ENCODE peak calls at places on chromosome 2, in four cellular contexts. B is anterior cingulate cortex, O is HFFc6, V is aorta. T is an unnamed sample.

GRCh38 chr2:34105015-34105767 is 506.1 kb upstream of the FAM98A start:
- DNase-seq in V (no peak), B (no peak), O (peak), T (no peak)

GRCh38 chr2:46983065-46983801 is 67.6 kb upstream of the MCFD2 start:
- DNase-seq in B (no peak), O (peak), V (no peak), T (no peak)

GRCh38 chr2:88950010-88950409 is 258.5 kb downstream of the RPIA start:
- DNase-seq in B (no peak), V (no peak), O (no peak), T (no peak)

GRCh38 chr2:84257871-84258270 is 201.2 kb downstream of the SUCLG1 start:
- DNase-seq in B (no peak), O (no peak), V (no peak), T (no peak)

GRCh38 chr2:11712866-11713265 is 33.6 kb upstream of the LPIN1 start:
- DNase-seq in B (no peak), O (no peak), V (no peak), T (no peak)

GRCh38 chr2:120709608-120710041 is 26.0 kb upstream of the GLI2 start:
- DNase-seq in V (no peak), O (no peak), B (no peak), T (no peak)

GRCh38 chr2:23330214-23330613 is 54.8 kb upstream of the KLHL29 start:
- DNase-seq in V (no peak), O (peak), B (no peak), T (no peak)

GRCh38 chr2:127664065-127664894 is 11.1 kb downstream of the LIMS2 start:
- DNase-seq in V (peak), O (no peak), B (no peak), T (no peak)